ENCODE peak calls at places on chromosomes 3 and 15, in five cellular contexts. One of them, this sample, is unnamed. For H3K27me3 and H3K36me3, the result is how much of the 10 kb centered on the place peaks cover.

GRCh38 chr3:170055209-170055608 is 17.4 kb downstream of the GPR160 start:
- DNase-seq in neuronal stem cell: no peak
- DNase-seq in aorta: no peak
- DNase-seq in GM12878: peak
- DNase-seq in small intestine: no peak
- DNase-seq in this sample: no peak

GRCh38 chr15:89119489-89120478 is 31.5 kb downstream of the ABHD2 start:
- DNase-seq in neuronal stem cell: no peak
- DNase-seq in aorta: no peak
- DNase-seq in GM12878: no peak
- DNase-seq in small intestine: no peak
- DNase-seq in this sample: no peak

GRCh38 chr15:28726102-28726501 is 13.9 kb upstream of the GOLGA8M start:
- DNase-seq in neuronal stem cell: no peak
- DNase-seq in aorta: no peak
- DNase-seq in GM12878: no peak
- DNase-seq in small intestine: no peak
- DNase-seq in this sample: no peak

GRCh38 chr3:71927505-71928066 is 142.6 kb upstream of the PROK2 start:
- DNase-seq in neuronal stem cell: no peak
- DNase-seq in aorta: no peak
- DNase-seq in GM12878: no peak
- DNase-seq in small intestine: no peak
- DNase-seq in this sample: no peak

GRCh38 chr15:49815937-49816336 is 195.1 kb downstream of the DTWD1 start:
- DNase-seq in neuronal stem cell: no peak
- DNase-seq in aorta: no peak
- DNase-seq in GM12878: peak
- DNase-seq in small intestine: no peak
- DNase-seq in this sample: no peak

GRCh38 chr15:77544162-77544561 is 88.5 kb downstream of the LINGO1 start:
- DNase-seq in neuronal stem cell: no peak
- DNase-seq in aorta: no peak
- DNase-seq in GM12878: no peak
- DNase-seq in small intestine: no peak
- DNase-seq in this sample: no peak

GRCh38 chr15:46277451-46277850 is 642.6 kb downstream of the SQOR start:
- DNase-seq in neuronal stem cell: no peak
- DNase-seq in aorta: no peak
- DNase-seq in GM12878: no peak
- DNase-seq in small intestine: no peak
- DNase-seq in this sample: no peak

GRCh38 chr15:40249477-40250303 is 10.8 kb downstream of the PAK6 start:
- DNase-seq in neuronal stem cell: no peak
- DNase-seq in aorta: peak
- DNase-seq in GM12878: no peak
- DNase-seq in small intestine: no peak
- DNase-seq in this sample: no peak

GRCh38 chr3:126996905-126997304 is 14.0 kb downstream of the PLXNA1 start:
- DNase-seq in neuronal stem cell: no peak
- DNase-seq in aorta: no peak
- DNase-seq in GM12878: no peak
- DNase-seq in small intestine: no peak
- DNase-seq in this sample: no peak

GRCh38 chr3:15273214-15273613 is 59.2 kb downstream of the SH3BP5 start:
- DNase-seq in neuronal stem cell: no peak
- DNase-seq in aorta: no peak
- DNase-seq in GM12878: no peak
- DNase-seq in small intestine: no peak
- DNase-seq in this sample: no peak

GRCh38 chr15:75167588-75168076 is 34.0 kb upstream of the C15orf39 start:
- DNase-seq in neuronal stem cell: no peak
- DNase-seq in aorta: no peak
- DNase-seq in GM12878: no peak
- DNase-seq in small intestine: no peak
- DNase-seq in this sample: no peak

GRCh38 chr3:185729335-185729715 is 95.5 kb downstream of the IGF2BP2 start:
- DNase-seq in neuronal stem cell: no peak
- DNase-seq in aorta: no peak
- DNase-seq in GM12878: no peak
- DNase-seq in small intestine: no peak
- DNase-seq in this sample: no peak

GRCh38 chr15:47517737-47518136 is 199.6 kb upstream of the SEMA6D start:
- DNase-seq in neuronal stem cell: peak
- DNase-seq in aorta: no peak
- DNase-seq in GM12878: no peak
- DNase-seq in small intestine: no peak
- DNase-seq in this sample: no peak

GRCh38 chr15:47516576-47517371 is 200.5 kb upstream of the SEMA6D start:
- DNase-seq in neuronal stem cell: no peak
- DNase-seq in aorta: no peak
- DNase-seq in GM12878: no peak
- DNase-seq in small intestine: no peak
- DNase-seq in this sample: no peak

GRCh38 chr15:47511241-47511640 is 206.1 kb upstream of the SEMA6D start:
- DNase-seq in neuronal stem cell: no peak
- DNase-seq in aorta: no peak
- DNase-seq in GM12878: no peak
- DNase-seq in small intestine: no peak
- DNase-seq in this sample: no peak

GRCh38 chr15:47513496-47513895 is 203.8 kb upstream of the SEMA6D start:
- DNase-seq in neuronal stem cell: no peak
- DNase-seq in aorta: no peak
- DNase-seq in GM12878: no peak
- DNase-seq in small intestine: no peak
- DNase-seq in this sample: no peak

DNA sequence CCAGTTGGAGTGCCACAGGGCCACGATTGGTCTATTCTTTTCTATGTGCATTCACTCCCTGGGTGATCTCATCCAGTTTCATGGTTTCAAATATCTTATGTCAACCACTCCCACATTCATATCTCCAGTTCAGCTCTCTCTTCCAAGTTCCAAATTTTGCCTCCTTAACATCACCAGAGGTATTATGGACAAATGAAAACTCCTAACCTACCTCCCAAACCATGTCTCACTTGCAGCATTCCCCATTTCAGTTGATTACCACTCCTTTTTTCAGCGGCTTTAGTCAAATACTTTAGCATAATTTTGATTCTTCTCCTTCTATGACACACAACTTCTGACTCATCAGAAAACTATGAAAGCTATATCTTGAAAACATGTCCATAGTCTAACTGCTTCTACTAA is 203.1 kb upstream of the SEMA6D start:
- DNase-seq in neuronal stem cell: no peak
- DNase-seq in aorta: no peak
- DNase-seq in GM12878: no peak
- DNase-seq in small intestine: peak
- DNase-seq in this sample: no peak
- H3K27me3 ChIP-seq in neuronal stem cell: under half
- H3K27me3 ChIP-seq in aorta: under half
- H3K27me3 ChIP-seq in GM12878: under half
- H3K27me3 ChIP-seq in small intestine: under half
- H3K27me3 ChIP-seq in this sample: under half

DNA sequence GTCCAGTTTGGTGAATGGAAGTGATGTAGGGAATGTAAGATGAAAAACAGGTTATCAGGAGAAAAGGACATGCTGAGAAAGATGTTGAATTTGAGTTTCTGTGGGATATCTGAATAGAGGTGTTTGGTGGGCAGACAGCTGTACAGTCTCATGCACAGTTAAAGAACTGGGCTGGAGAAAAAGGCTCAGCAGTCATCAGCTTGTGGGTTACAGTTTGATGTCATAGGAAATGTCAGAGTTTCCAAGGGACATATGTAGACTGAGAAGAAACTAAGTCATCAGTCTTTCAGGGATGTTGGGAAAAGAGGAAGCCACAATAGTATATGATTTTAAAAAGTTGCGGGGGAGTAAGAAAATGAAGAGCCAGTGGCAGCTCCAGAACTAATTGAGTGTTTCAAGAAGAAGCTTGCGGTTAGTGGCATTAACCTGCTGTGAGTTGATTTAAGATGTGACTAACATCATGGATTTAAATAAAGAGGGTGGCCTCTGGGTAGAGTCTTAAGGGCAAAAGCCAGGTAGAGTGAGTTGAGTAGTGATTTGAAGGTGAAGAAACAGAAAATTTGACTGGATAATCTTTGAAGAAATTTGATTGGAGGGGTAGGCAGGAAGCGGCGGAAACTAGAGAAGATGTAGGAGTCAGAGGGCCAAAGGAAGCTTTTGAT is 24.6 kb downstream of the GORASP1 start:
- DNase-seq in neuronal stem cell: no peak
- DNase-seq in aorta: no peak
- DNase-seq in GM12878: no peak
- DNase-seq in small intestine: no peak
- DNase-seq in this sample: no peak
- H3K36me3 ChIP-seq in neuronal stem cell: half or more
- H3K36me3 ChIP-seq in aorta: under half
- H3K36me3 ChIP-seq in GM12878: under half
- H3K36me3 ChIP-seq in small intestine: under half
- H3K36me3 ChIP-seq in this sample: half or more

GRCh38 chr15:96353378-96353930 is 23.0 kb downstream of the NR2F2 start:
- DNase-seq in neuronal stem cell: no peak
- DNase-seq in aorta: no peak
- DNase-seq in GM12878: no peak
- DNase-seq in small intestine: no peak
- DNase-seq in this sample: no peak
- H3K4me3 ChIP-seq in neuronal stem cell: no peak
- H3K4me3 ChIP-seq in aorta: no peak
- H3K4me3 ChIP-seq in GM12878: no peak
- H3K4me3 ChIP-seq in small intestine: no peak
- H3K4me3 ChIP-seq in this sample: peak

GRCh38 chr15:65516997-65517865 is at the start of gene DPP8:
- DNase-seq in neuronal stem cell: peak
- DNase-seq in aorta: peak
- DNase-seq in GM12878: peak
- DNase-seq in small intestine: peak
- DNase-seq in this sample: peak

GRCh38 chr15:65521355-65521754 is 3.9 kb upstream of the DPP8 start:
- DNase-seq in neuronal stem cell: no peak
- DNase-seq in aorta: no peak
- DNase-seq in GM12878: no peak
- DNase-seq in small intestine: no peak
- DNase-seq in this sample: no peak

GRCh38 chr15:65518633-65519285 is 1.3 kb upstream of the DPP8 start:
- DNase-seq in neuronal stem cell: no peak
- DNase-seq in aorta: no peak
- DNase-seq in GM12878: no peak
- DNase-seq in small intestine: no peak
- DNase-seq in this sample: no peak

GRCh38 chr15:65517866-65518207 is 348 bp upstream of the DPP8 start:
- DNase-seq in neuronal stem cell: no peak
- DNase-seq in aorta: no peak
- DNase-seq in GM12878: no peak
- DNase-seq in small intestine: no peak
- DNase-seq in this sample: no peak

GRCh38 chr15:65519781-65520299 is 2.4 kb upstream of the DPP8 start:
- DNase-seq in neuronal stem cell: no peak
- DNase-seq in aorta: no peak
- DNase-seq in GM12878: no peak
- DNase-seq in small intestine: no peak
- DNase-seq in this sample: no peak
- H3K27me3 ChIP-seq in neuronal stem cell: under half
- H3K27me3 ChIP-seq in aorta: under half
- H3K27me3 ChIP-seq in GM12878: under half
- H3K27me3 ChIP-seq in small intestine: under half
- H3K27me3 ChIP-seq in this sample: under half

This sample was measured in psoas muscle.